ENCODE peak calls at places on chromosome 3, in nine cellular contexts. Z, O, U, M, Q, Y, I, W and E are unnamed samples.

GRCh38 chr3:179513867-179514266 is 48.9 kb upstream of the ACTL6A start:
- DNase-seq in Z (no peak), O (no peak), U (no peak), M (no peak), Q (no peak), Y (no peak), I (no peak), W (no peak), E (no peak)

GRCh38 chr3:117666827-117667226 is 957.2 kb downstream of the TUSC7 start:
- DNase-seq in Z (no peak), O (no peak), U (no peak), M (no peak), Q (no peak), Y (no peak), I (no peak), W (no peak), E (no peak)

GRCh38 chr3:136835817-136836510 is 17.0 kb downstream of the SLC35G2 start:
- DNase-seq in Z (no peak), O (no peak), U (no peak), M (no peak), Q (no peak), Y (no peak), I (no peak), W (no peak), E (no peak)

GRCh38 chr3:67202053-67202452 is 203.9 kb downstream of the KBTBD8 start:
- DNase-seq in Z (no peak), O (no peak), U (no peak), M (no peak), Q (no peak), Y (no peak), I (no peak), W (peak; percentile 5), E (no peak)

GRCh38 chr3:16675805-16676204 is 70.6 kb upstream of the DAZL start:
- DNase-seq in Z (peak; percentile 45), O (no peak), U (no peak), M (no peak), Q (no peak), Y (no peak), I (no peak), W (no peak), E (no peak)

GRCh38 chr3:188900421-188900941 is 271.3 kb upstream of the TPRG1 start:
- DNase-seq in Z (no peak), O (no peak), U (no peak), M (no peak), Q (no peak), Y (no peak), I (no peak), W (peak; percentile 12), E (no peak)

GRCh38 chr3:59436164-59436958 is 386.5 kb upstream of the CFAP20DC start:
- DNase-seq in Z (no peak), O (no peak), U (no peak), M (no peak), Q (no peak), Y (no peak), I (no peak), W (peak; percentile 7), E (no peak)

GRCh38 chr3:132256984-132257383 is 60.2 kb upstream of the ACP3 start:
- DNase-seq in Z (peak; percentile 83), O (no peak), U (no peak), M (no peak), Q (peak; percentile 41), Y (no peak), I (no peak), W (peak; percentile 50), E (peak; percentile 33)

GRCh38 chr3:143951351-143951971 is 20.2 kb upstream of the DIPK2A start:
- DNase-seq in Z (peak; percentile 69), O (no peak), U (no peak), M (no peak), Q (peak; percentile 33), Y (no peak), I (no peak), W (peak; percentile 14), E (peak; percentile 22)

GRCh38 chr3:72678892-72679291 is 169.4 kb downstream of the SHQ1 start:
- DNase-seq in Z (no peak), O (no peak), U (no peak), M (no peak), Q (no peak), Y (no peak), I (peak; percentile 7), W (no peak), E (no peak)

GRCh38 chr3:4821331-4821730 is 157.9 kb upstream of the BHLHE40 start:
- DNase-seq in Z (no peak), O (no peak), U (no peak), M (no peak), Q (no peak), Y (no peak), I (no peak), W (no peak), E (no peak)

GRCh38 chr3:136152176-136152843 is 43.8 kb downstream of the MSL2 start:
- DNase-seq in Z (no peak), O (no peak), U (no peak), M (no peak), Q (no peak), Y (no peak), I (no peak), W (no peak), E (no peak)

GRCh38 chr3:136120373-136121348 is 75.5 kb downstream of the MSL2 start:
- DNase-seq in Z (no peak), O (no peak), U (no peak), M (no peak), Q (no peak), Y (no peak), I (no peak), W (no peak), E (no peak)

GRCh38 chr3:46607603-46608028 is 4.7 kb upstream of the FAM240A start:
- DNase-seq in Z (peak; percentile 85), O (no peak), U (no peak), M (no peak), Q (no peak), Y (no peak), I (no peak), W (no peak), E (peak; percentile 58)

GRCh38 chr3:147390589-147391569 is 15.5 kb downstream of the ZIC4 start:
- DNase-seq in Z (peak; percentile 74), O (no peak), U (no peak), M (no peak), Q (no peak), Y (no peak), I (peak; percentile 70), W (no peak), E (peak; percentile 84)

GRCh38 chr3:147391726-147392082 is 14.6 kb downstream of the ZIC4 start:
- DNase-seq in Z (no peak), O (no peak), U (no peak), M (no peak), Q (no peak), Y (no peak), I (no peak), W (no peak), E (no peak)

GRCh38 chr3:147394168-147394941 is 12.0 kb downstream of the ZIC4 start:
- DNase-seq in Z (peak; percentile 56), O (no peak), U (no peak), M (no peak), Q (no peak), Y (no peak), I (no peak), W (no peak), E (peak; percentile 59)

GRCh38 chr3:147392083-147392916 is 14.0 kb downstream of the ZIC4 start:
- DNase-seq in Z (peak; percentile 96), O (peak; percentile 78), U (no peak), M (peak; percentile 56), Q (peak; percentile 94), Y (no peak), I (peak; percentile 57), W (no peak), E (peak; percentile 91)

GRCh38 chr3:147393261-147393964 is 12.9 kb downstream of the ZIC4 start:
- DNase-seq in Z (peak; percentile 94), O (peak; percentile 74), U (no peak), M (peak; percentile 62), Q (peak; percentile 91), Y (no peak), I (peak; percentile 74), W (no peak), E (peak; percentile 94)
- H3K27me3 ChIP-seq in Z (peaks cover 100% of the 10 kb centered on the region), O (peaks cover 4% of the 10 kb centered on the region), U (peaks cover 100% of the 10 kb centered on the region), M (peaks cover 100% of the 10 kb centered on the region), Q (no peaks in the 10 kb centered on the region), Y (peaks cover 96% of the 10 kb centered on the region), I (peaks cover 77% of the 10 kb centered on the region), W (peaks cover 71% of the 10 kb centered on the region), E (peaks cover 98% of the 10 kb centered on the region)

DNA sequence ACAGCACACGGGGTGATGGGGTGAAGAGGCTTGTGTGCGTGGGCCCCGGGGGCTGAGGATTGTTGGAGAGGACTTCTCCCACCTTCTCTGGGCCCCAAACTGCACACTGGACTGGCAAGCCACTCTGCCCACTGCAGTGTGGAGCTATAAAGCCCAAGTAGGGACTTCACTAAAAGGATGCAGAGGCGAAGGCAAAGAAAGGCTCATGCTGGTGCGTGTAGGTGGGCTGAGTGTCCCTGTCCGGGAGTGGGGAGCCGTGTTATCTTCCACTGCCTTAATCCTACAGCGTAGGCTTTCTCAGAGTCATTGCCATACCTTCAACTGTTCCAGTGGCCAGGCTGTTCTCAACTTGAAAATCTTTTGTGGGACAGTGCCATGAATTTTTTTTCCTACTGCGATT is 3.9 kb downstream of the PPARG start:
- DNase-seq in Z (no peak), O (no peak), U (no peak), M (no peak), Q (no peak), Y (no peak), I (no peak), W (no peak), E (no peak)
- H3K4me3 ChIP-seq in Z (no peak overlapping the region), O (no peak overlapping the region), U (no peak overlapping the region), M (no peak overlapping the region), Q (no peak overlapping the region), Y (no peak overlapping the region), I (no peak overlapping the region), W (no peak overlapping the region), E (no peak overlapping the region)

GRCh38 chr3:187646906-187647660 is 23.1 kb downstream of the SST start:
- DNase-seq in Z (no peak), O (no peak), U (no peak), M (no peak), Q (no peak), Y (no peak), I (no peak), W (no peak), E (no peak)
- H3K27me3 ChIP-seq in Z (no peaks in the 10 kb centered on the region), O (peaks cover 5% of the 10 kb centered on the region), U (peaks cover 5% of the 10 kb centered on the region), M (no peaks in the 10 kb centered on the region), Q (peaks cover 26% of the 10 kb centered on the region), Y (no peaks in the 10 kb centered on the region), I (no peaks in the 10 kb centered on the region), W (peaks cover 4% of the 10 kb centered on the region), E (no peaks in the 10 kb centered on the region)

GRCh38 chr3:122184591-122184929 is 1.1 kb downstream of the CASR start:
- DNase-seq in Z (no peak), O (no peak), U (no peak), M (no peak), Q (no peak), Y (no peak), I (no peak), W (no peak), E (no peak)

GRCh38 chr3:122178711-122179110 is 4.8 kb upstream of the CASR start:
- DNase-seq in Z (no peak), O (no peak), U (no peak), M (no peak), Q (no peak), Y (no peak), I (no peak), W (no peak), E (no peak)

GRCh38 chr3:122183893-122184590 is 574 bp downstream of the CASR start:
- DNase-seq in Z (peak; percentile 61), O (peak; percentile 77), U (no peak), M (no peak), Q (peak; percentile 16), Y (no peak), I (no peak), W (no peak), E (peak; percentile 77)

GRCh38 chr3:122186372-122186771 is 2.9 kb downstream of the CASR start:
- DNase-seq in Z (no peak), O (no peak), U (no peak), M (no peak), Q (no peak), Y (no peak), I (no peak), W (no peak), E (no peak)

GRCh38 chr3:122183521-122183892 is at the start of gene CASR:
- DNase-seq in Z (peak; percentile 52), O (no peak), U (no peak), M (no peak), Q (peak; percentile 8), Y (no peak), I (peak; percentile 68), W (no peak), E (peak; percentile 47)
- H3K4me3 ChIP-seq in Z (peak within 1 kb of the TSS; percentile 84), O (no peak within 1 kb of the TSS), U (peak within 1 kb of the TSS; percentile 38), M (peak within 1 kb of the TSS; percentile 10), Q (peak within 1 kb of the TSS; percentile 43), Y (no peak within 1 kb of the TSS), I (peak within 1 kb of the TSS; percentile 23), W (no peak within 1 kb of the TSS), E (peak within 1 kb of the TSS; percentile 59)